ENCODE peak calls at places on chromosomes 12 and 14, in six cellular contexts. Y is fibroblast of mammary gland, B is psoas muscle, E is kidney, W is tibial artery, H is uterus. G is an unnamed sample.

GRCh38 chr12:54416908-54417603 is 2.0 kb downstream of the ITGA5 start:
- DNase-seq in Y (no peak), B (no peak), E (no peak), W (peak), H (no peak), G (no peak)

GRCh38 chr12:32450363-32450762 is 51.0 kb downstream of the FGD4 start:
- DNase-seq in Y (no peak), B (no peak), E (no peak), W (no peak), H (no peak), G (no peak)

GRCh38 chr12:54164402-54165145 is 24.2 kb downstream of the SMUG1 start:
- DNase-seq in Y (no peak), B (no peak), E (no peak), W (no peak), H (no peak), G (no peak)

GRCh38 chr12:107134558-107134957 is 41.2 kb upstream of the CRY1 start:
- DNase-seq in Y (peak), B (no peak), E (no peak), W (no peak), H (no peak), G (no peak)

GRCh38 chr12:15933751-15934150 is 22.6 kb downstream of the DERA start:
- DNase-seq in Y (no peak), B (no peak), E (no peak), W (no peak), H (no peak), G (peak)

GRCh38 chr12:129789921-129790320 is 113.9 kb downstream of the TMEM132D start:
- DNase-seq in Y (no peak), B (no peak), E (no peak), W (no peak), H (no peak), G (no peak)

GRCh38 chr14:71591929-71592328 is 340.3 kb upstream of the RGS6 start:
- DNase-seq in Y (peak), B (no peak), E (no peak), W (no peak), H (no peak), G (peak)

GRCh38 chr12:124562018-124562795 is 5.2 kb downstream of the NCOR2 start:
- DNase-seq in Y (no peak), B (no peak), E (no peak), W (no peak), H (no peak), G (no peak)

GRCh38 chr14:78697341-78697740 is 527.2 kb downstream of the NRXN3 start:
- DNase-seq in Y (peak), B (no peak), E (no peak), W (no peak), H (no peak), G (peak)

GRCh38 chr12:126021675-126022074 is 956.4 kb downstream of the AACS start:
- DNase-seq in Y (no peak), B (no peak), E (no peak), W (no peak), H (no peak), G (no peak)

DNA sequence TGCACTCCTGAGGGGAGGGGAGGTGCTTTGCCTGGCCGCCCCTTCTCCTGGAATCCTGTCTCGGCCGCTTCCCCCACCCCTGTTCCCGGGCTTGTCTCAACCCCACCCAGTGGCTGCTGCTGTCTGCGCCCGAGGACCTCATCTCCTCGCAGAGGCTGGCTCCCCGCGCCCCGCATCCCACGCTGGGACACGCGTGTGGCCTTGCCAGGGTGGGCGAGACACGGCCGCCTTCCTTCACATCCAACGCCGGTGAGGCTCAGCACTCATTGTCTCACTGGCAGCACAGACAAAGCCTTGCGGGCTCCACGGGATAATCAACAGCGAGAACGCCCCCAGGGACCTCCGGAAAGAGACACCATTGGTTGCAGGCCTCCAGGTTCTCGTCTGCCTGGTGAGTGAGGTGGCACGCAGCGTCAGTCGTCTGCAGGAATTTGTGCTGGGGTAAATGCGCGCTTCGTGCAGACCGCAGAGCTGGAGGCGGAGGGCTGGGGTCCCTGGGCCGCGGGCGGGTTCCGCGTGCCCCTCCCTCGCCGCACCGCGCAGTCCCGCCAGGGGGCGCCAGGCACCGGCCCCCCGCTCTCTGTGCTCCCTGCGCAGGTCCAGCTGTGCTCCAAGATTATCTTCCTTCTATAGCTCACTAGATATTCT is 26.8 kb downstream of the CCDC177 start:
- DNase-seq in Y (peak), B (no peak), E (peak), W (no peak), H (no peak), G (peak)
- TF ChIP-seq CTCF in Y (peak), B (peak), E (peak), W (peak), H (peak), G (peak)

GRCh38 chr14:101762530-101763101 is 1.1 kb downstream of the PPP2R5C start:
- DNase-seq in Y (no peak), B (no peak), E (no peak), W (no peak), H (no peak), G (no peak)

GRCh38 chr14:101760138-101761011 is 1.1 kb upstream of the PPP2R5C start:
- DNase-seq in Y (peak), B (peak), E (peak), W (peak), H (peak), G (peak)

GRCh38 chr14:101758913-101759593 is 2.5 kb upstream of the PPP2R5C start:
- DNase-seq in Y (no peak), B (no peak), E (no peak), W (no peak), H (no peak), G (no peak)

GRCh38 chr14:101761881-101762529 is 496 bp downstream of the PPP2R5C start:
- DNase-seq in Y (no peak), B (no peak), E (peak), W (peak), H (peak), G (no peak)

GRCh38 chr14:101761032-101761880 is at the start of gene PPP2R5C:
- DNase-seq in Y (peak), B (peak), E (peak), W (peak), H (peak), G (peak)
- TF ChIP-seq CTCF in Y (no peak), B (no peak), E (no peak), W (no peak), H (no peak), G (no peak)

DNA sequence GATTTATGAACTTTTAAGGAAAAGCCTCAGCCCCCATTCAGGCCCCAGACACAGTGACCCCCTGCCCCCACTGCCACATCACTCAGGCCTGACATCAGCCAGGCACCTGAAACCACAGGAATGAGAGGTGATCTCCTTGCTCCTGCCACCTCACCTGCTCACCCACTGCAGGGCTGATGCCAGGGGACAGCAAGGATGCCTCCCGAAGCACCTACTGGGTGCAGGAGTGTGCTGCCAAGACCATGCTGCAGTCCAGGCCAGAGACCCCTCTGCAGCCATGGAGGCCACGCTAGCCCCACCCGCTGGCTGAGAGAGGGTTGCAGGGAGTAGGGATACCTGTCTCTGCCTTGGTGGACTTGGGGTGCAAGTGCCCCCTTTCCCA is 18.6 kb upstream of the KRT7 start:
- DNase-seq in Y (no peak), B (no peak), E (peak), W (peak), H (no peak), G (no peak)
- TF ChIP-seq CTCF in Y (no peak), B (no peak), E (no peak), W (no peak), H (no peak), G (no peak)

GRCh38 chr12:14417717-14418116 is 52.2 kb downstream of the ATF7IP start:
- DNase-seq in Y (peak), B (peak), E (no peak), W (no peak), H (peak), G (peak)

GRCh38 chr12:14422516-14423230 is 57.2 kb downstream of the ATF7IP start:
- DNase-seq in Y (no peak), B (no peak), E (no peak), W (no peak), H (no peak), G (no peak)

GRCh38 chr12:14416658-14417057 is 51.2 kb downstream of the ATF7IP start:
- DNase-seq in Y (peak), B (no peak), E (no peak), W (no peak), H (no peak), G (peak)

DNA sequence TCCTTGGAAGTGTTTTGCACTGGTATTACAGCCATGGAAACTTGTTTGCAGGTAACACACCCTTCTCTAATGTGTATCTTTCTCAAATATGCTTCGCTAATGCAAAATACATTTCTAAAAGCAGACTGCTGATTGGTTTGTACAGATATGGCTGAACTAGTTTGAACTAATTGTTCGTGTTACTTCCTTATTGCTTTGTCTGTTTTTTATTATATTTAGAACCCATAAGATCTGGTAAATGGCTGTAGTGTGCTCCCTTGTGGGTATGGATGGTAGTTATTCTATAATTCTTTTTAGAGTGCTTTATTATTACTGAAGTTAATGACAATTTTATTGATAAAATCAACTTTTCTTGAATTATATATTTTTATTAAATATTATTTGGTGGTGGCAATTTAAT is 53.0 kb downstream of the ATF7IP start:
- DNase-seq in Y (peak), B (no peak), E (no peak), W (no peak), H (no peak), G (peak)
- TF ChIP-seq CTCF in Y (peak), B (peak), E (peak), W (peak), H (peak), G (peak)

GRCh38 chr14:45198551-45198950 is 54.5 kb downstream of the MIS18BP1 start:
- DNase-seq in Y (peak), B (no peak), E (no peak), W (no peak), H (no peak), G (peak)

GRCh38 chr14:45204241-45204640 is 48.8 kb downstream of the MIS18BP1 start:
- DNase-seq in Y (no peak), B (no peak), E (no peak), W (no peak), H (no peak), G (no peak)

GRCh38 chr14:45199246-45199645 is 53.8 kb downstream of the MIS18BP1 start:
- DNase-seq in Y (peak), B (no peak), E (no peak), W (no peak), H (no peak), G (peak)

DNA sequence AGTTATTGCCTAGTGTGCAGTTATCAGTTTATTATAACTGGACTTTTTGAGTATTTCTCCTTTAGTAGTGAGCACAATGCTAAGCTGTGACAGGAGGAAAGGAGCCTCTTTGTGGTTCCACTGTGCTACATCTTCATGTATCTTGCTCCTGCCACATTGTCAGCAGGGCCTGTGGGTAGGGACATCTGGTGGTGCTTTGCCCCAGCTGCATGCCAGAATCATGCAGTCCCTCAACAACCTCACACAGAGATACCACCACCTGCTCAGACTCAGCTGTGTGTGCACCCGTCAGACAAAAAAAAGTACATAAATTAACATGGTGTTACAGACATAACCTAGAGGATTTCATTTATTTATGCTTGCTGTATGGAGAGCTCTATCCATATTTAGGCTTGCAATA is 51.1 kb downstream of the MIS18BP1 start:
- DNase-seq in Y (peak), B (no peak), E (no peak), W (no peak), H (no peak), G (peak)
- TF ChIP-seq CTCF in Y (peak), B (no peak), E (no peak), W (no peak), H (no peak), G (peak)

GRCh38 chr12:44873898-44874297 is 2.2 kb downstream of the NELL2 start:
- DNase-seq in Y (peak), B (no peak), E (no peak), W (no peak), H (no peak), G (peak)
- TF ChIP-seq CTCF in Y (no peak), B (no peak), E (no peak), W (no peak), H (no peak), G (peak)

GRCh38 chr12:121917950-121918678 is at the start of gene CFAP251:
- DNase-seq in Y (no peak), B (peak), E (peak), W (peak), H (peak), G (peak)
- TF ChIP-seq CTCF in Y (no peak), B (peak), E (peak), W (peak), H (peak), G (peak)

DNA sequence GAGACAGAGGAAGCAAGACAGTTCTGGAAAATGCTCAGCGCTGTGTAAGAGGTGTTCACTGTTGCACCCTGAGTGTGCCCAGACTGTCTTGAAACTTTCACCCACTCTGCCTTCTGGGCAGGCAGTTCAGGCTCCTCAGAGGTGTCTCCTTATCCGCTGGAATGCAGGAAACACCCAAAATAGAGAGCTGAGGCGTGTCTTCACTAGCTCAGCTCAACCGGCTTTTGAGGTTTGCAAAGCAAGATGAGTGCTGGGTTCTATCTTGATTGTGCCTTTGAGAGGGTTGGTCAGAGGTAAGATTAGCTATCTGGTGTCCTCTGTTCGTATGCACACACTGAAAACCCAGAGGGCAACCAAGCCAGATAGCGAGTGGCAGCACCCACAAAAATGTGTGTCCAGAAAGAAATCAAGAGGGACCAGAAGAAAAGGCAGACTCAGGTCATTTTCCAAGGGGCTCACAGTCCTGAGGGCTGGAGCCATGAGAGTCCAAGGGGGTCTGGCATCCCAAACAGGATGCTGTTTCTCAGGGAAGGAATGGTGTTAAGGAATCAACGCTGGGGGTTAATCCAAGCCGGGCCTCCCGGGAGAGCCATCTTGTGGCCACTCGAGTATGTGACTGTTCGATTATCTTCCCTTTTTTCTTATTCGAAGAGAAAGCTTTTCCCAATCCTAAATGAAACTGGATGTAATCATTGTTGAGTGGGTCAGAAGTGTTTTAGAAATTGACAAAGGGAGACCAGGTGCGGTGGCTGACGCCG is 47.1 kb downstream of the TBX3 start:
- DNase-seq in Y (peak), B (no peak), E (no peak), W (no peak), H (no peak), G (peak)
- TF ChIP-seq CTCF in Y (peak), B (no peak), E (no peak), W (no peak), H (no peak), G (peak)

GRCh38 chr12:121088208-121088585 is 44.5 kb upstream of the P2RX7 start:
- DNase-seq in Y (no peak), B (no peak), E (no peak), W (no peak), H (no peak), G (no peak)

GRCh38 chr12:121089813-121090430 is 42.8 kb upstream of the P2RX7 start:
- DNase-seq in Y (no peak), B (no peak), E (no peak), W (no peak), H (no peak), G (no peak)

GRCh38 chr12:121090576-121091125 is 42.0 kb upstream of the P2RX7 start:
- DNase-seq in Y (no peak), B (no peak), E (no peak), W (no peak), H (no peak), G (no peak)

GRCh38 chr12:121087467-121088207 is 45.0 kb upstream of the P2RX7 start:
- DNase-seq in Y (no peak), B (no peak), E (no peak), W (no peak), H (no peak), G (no peak)

DNA sequence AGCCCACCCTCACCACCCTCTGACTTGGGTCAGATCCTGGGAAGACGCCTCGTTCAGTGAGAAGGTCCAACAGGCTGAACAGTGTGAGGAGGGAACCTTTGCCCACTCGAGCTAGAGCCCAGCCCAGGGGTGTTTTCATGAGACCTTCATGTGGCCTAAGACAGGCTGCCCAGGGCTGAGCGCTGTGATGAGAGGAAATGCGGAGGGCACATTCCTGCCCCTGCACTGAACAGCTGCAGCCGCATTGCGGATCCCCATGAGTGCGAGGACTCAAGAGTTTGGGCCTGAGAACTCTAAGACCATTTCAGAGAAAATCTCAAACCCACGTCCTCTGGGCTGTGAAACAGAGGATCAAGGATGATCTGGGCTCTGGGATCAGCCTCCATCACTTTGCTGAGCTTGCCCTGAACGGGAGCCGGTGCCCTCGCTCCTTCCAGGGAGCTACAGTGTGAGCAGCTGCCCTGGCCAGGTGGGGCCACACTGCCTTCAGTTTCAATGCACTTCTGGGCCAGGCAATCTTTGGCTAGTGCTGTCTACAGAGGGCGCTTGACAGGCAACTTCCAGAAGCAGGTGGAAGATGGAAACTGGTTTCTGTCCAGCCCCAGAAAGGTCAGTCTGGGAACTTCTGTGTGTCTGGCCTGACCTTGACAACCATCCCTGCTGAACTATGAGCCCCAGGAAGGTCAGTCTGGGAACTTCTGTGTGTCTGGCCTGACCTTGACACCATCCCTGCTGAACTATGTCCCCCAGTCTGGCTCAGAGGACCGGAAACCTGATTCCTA is 43.5 kb upstream of the P2RX7 start:
- DNase-seq in Y (no peak), B (no peak), E (no peak), W (no peak), H (peak), G (no peak)
- TF ChIP-seq CTCF in Y (no peak), B (no peak), E (no peak), W (no peak), H (no peak), G (no peak)

DNA sequence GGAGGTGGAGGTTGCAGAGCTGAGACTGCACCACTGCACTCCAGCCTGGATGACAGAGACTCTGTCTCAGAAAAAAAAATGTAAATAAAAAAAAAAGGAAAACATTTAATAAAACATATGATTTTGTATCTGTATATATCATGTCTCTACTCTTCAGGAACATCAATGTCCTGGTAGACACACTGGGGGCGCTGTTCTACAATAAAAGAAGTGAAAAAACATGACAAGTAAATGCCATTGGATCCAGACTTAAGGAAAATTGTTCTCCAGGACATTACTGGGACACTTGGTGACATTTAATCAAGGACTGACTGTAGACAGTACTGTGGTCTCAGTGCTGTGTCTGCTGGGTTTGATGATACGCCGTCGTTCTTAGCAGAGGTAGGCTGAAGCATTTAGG is 15.5 kb upstream of the KLC1 start:
- DNase-seq in Y (peak), B (no peak), E (no peak), W (no peak), H (no peak), G (no peak)
- TF ChIP-seq CTCF in Y (peak), B (no peak), E (peak), W (no peak), H (no peak), G (no peak)